ENCODE peak calls at places on chromosomes 11 and 22, in seven cellular contexts. One of them, this sample, is unnamed.

GRCh38 chr11:68998390-68998911 is 14.6 kb downstream of the MRGPRF start:
- DNase-seq in right atrium auricular region: no peak
- DNase-seq in K562: no peak
- DNase-seq in epithelial cell of esophagus: no peak
- DNase-seq in glutamatergic neuron: no peak
- DNase-seq in NB4: no peak
- DNase-seq in HFFc6: no peak
- DNase-seq in this sample: no peak

GRCh38 chr11:1812801-1813200 is 22.0 kb upstream of the SYT8 start:
- DNase-seq in right atrium auricular region: no peak
- DNase-seq in K562: no peak
- DNase-seq in epithelial cell of esophagus: no peak
- DNase-seq in glutamatergic neuron: no peak
- DNase-seq in NB4: no peak
- DNase-seq in HFFc6: no peak
- DNase-seq in this sample: no peak

GRCh38 chr11:128900468-128900867 is 9.3 kb downstream of the KCNJ5 start:
- DNase-seq in right atrium auricular region: no peak
- DNase-seq in K562: no peak
- DNase-seq in epithelial cell of esophagus: no peak
- DNase-seq in glutamatergic neuron: no peak
- DNase-seq in NB4: no peak
- DNase-seq in HFFc6: no peak
- DNase-seq in this sample: no peak

GRCh38 chr11:2698386-2699184 is 1.2 kb downstream of the KCNQ1OT1 start:
- DNase-seq in right atrium auricular region: no peak
- DNase-seq in K562: no peak
- DNase-seq in epithelial cell of esophagus: peak; percentile 4
- DNase-seq in glutamatergic neuron: no peak
- DNase-seq in NB4: no peak
- DNase-seq in HFFc6: no peak
- DNase-seq in this sample: no peak

GRCh38 chr11:94175545-94175944 is 46.9 kb downstream of the PANX1 start:
- DNase-seq in right atrium auricular region: no peak
- DNase-seq in K562: no peak
- DNase-seq in epithelial cell of esophagus: peak; percentile 70
- DNase-seq in glutamatergic neuron: no peak
- DNase-seq in NB4: no peak
- DNase-seq in HFFc6: peak; percentile 89
- DNase-seq in this sample: no peak

GRCh38 chr11:119964136-119965025 is 173.5 kb downstream of the TRIM29 start:
- DNase-seq in right atrium auricular region: no peak
- DNase-seq in K562: no peak
- DNase-seq in epithelial cell of esophagus: peak; percentile 10
- DNase-seq in glutamatergic neuron: no peak
- DNase-seq in NB4: no peak
- DNase-seq in HFFc6: no peak
- DNase-seq in this sample: no peak

GRCh38 chr11:6650104-6650503 is 5.5 kb downstream of the DCHS1 start:
- DNase-seq in right atrium auricular region: no peak
- DNase-seq in K562: no peak
- DNase-seq in epithelial cell of esophagus: no peak
- DNase-seq in glutamatergic neuron: no peak
- DNase-seq in NB4: no peak
- DNase-seq in HFFc6: no peak
- DNase-seq in this sample: no peak

GRCh38 chr22:36347094-36347493 is 40.7 kb downstream of the MYH9 start:
- DNase-seq in right atrium auricular region: no peak
- DNase-seq in K562: no peak
- DNase-seq in epithelial cell of esophagus: no peak
- DNase-seq in glutamatergic neuron: no peak
- DNase-seq in NB4: no peak
- DNase-seq in HFFc6: no peak
- DNase-seq in this sample: no peak

GRCh38 chr11:43503417-43503816 is 144.7 kb downstream of the TTC17 start:
- DNase-seq in right atrium auricular region: no peak
- DNase-seq in K562: no peak
- DNase-seq in epithelial cell of esophagus: peak; percentile 27
- DNase-seq in glutamatergic neuron: no peak
- DNase-seq in NB4: peak; percentile 11
- DNase-seq in HFFc6: no peak
- DNase-seq in this sample: no peak

GRCh38 chr22:29300807-29301601 is 5.4 kb upstream of the GAS2L1 start:
- DNase-seq in right atrium auricular region: no peak
- DNase-seq in K562: no peak
- DNase-seq in epithelial cell of esophagus: no peak
- DNase-seq in glutamatergic neuron: no peak
- DNase-seq in NB4: peak; percentile 27
- DNase-seq in HFFc6: no peak
- DNase-seq in this sample: no peak

GRCh38 chr11:68735626-68736025 is 15.7 kb downstream of the TESMIN start:
- DNase-seq in right atrium auricular region: no peak
- DNase-seq in K562: no peak
- DNase-seq in epithelial cell of esophagus: no peak
- DNase-seq in glutamatergic neuron: no peak
- DNase-seq in NB4: peak; percentile 75
- DNase-seq in HFFc6: no peak
- DNase-seq in this sample: no peak

GRCh38 chr11:93220078-93220477 is 22.3 kb upstream of the SLC36A4 start:
- DNase-seq in right atrium auricular region: no peak
- DNase-seq in K562: no peak
- DNase-seq in epithelial cell of esophagus: peak; percentile 9
- DNase-seq in glutamatergic neuron: no peak
- DNase-seq in NB4: no peak
- DNase-seq in HFFc6: no peak
- DNase-seq in this sample: no peak

GRCh38 chr11:33552756-33553155 is 147.9 kb downstream of the C11orf91 start:
- DNase-seq in right atrium auricular region: no peak
- DNase-seq in K562: no peak
- DNase-seq in epithelial cell of esophagus: peak; percentile 62
- DNase-seq in glutamatergic neuron: no peak
- DNase-seq in NB4: no peak
- DNase-seq in HFFc6: no peak
- DNase-seq in this sample: no peak

GRCh38 chr22:27720860-27721259 is 80.7 kb downstream of the MN1 start:
- DNase-seq in right atrium auricular region: no peak
- DNase-seq in K562: no peak
- DNase-seq in epithelial cell of esophagus: peak; percentile 27
- DNase-seq in glutamatergic neuron: no peak
- DNase-seq in NB4: no peak
- DNase-seq in HFFc6: no peak
- DNase-seq in this sample: no peak

GRCh38 chr22:27724706-27725105 is 76.8 kb downstream of the MN1 start:
- DNase-seq in right atrium auricular region: no peak
- DNase-seq in K562: no peak
- DNase-seq in epithelial cell of esophagus: no peak
- DNase-seq in glutamatergic neuron: no peak
- DNase-seq in NB4: no peak
- DNase-seq in HFFc6: no peak
- DNase-seq in this sample: no peak

GRCh38 chr22:27723708-27724107 is 77.8 kb downstream of the MN1 start:
- DNase-seq in right atrium auricular region: no peak
- DNase-seq in K562: peak; percentile 20
- DNase-seq in epithelial cell of esophagus: no peak
- DNase-seq in glutamatergic neuron: no peak
- DNase-seq in NB4: no peak
- DNase-seq in HFFc6: no peak
- DNase-seq in this sample: no peak

GRCh38 chr22:27724181-27724580 is 77.4 kb downstream of the MN1 start:
- DNase-seq in right atrium auricular region: no peak
- DNase-seq in K562: no peak
- DNase-seq in epithelial cell of esophagus: no peak
- DNase-seq in glutamatergic neuron: no peak
- DNase-seq in NB4: no peak
- DNase-seq in HFFc6: no peak
- DNase-seq in this sample: no peak

DNA sequence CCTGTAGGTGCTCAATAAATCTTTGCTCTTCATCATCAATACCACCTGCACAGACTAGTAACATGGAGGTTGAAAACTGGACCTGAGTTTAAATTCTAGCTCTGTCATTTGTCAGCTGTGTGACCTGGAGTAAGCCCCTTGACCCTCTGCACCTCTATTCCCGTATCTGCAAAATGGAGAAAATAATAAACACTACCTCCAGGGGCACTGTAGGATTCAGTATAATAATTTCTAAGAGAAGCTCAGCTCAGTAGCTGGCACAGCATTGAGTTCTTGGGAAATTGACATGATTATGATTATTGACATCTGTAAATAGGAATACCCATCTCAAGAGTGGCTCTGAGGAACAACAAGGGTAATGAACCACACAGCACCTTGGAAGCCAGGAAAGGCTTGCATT is 78.4 kb downstream of the MN1 start:
- DNase-seq in right atrium auricular region: no peak
- DNase-seq in K562: no peak
- DNase-seq in epithelial cell of esophagus: no peak
- DNase-seq in glutamatergic neuron: no peak
- DNase-seq in NB4: no peak
- DNase-seq in HFFc6: no peak
- DNase-seq in this sample: no peak
- TF ChIP-seq CTCF in right atrium auricular region: no peak
- TF ChIP-seq CTCF in K562: no peak
- TF ChIP-seq CTCF in epithelial cell of esophagus: peak; percentile 26
- TF ChIP-seq CTCF in glutamatergic neuron: no peak
- TF ChIP-seq CTCF in NB4: no peak
- TF ChIP-seq CTCF in HFFc6: peak; percentile 43
- TF ChIP-seq CTCF in this sample: no peak

GRCh38 chr11:117197516-117198456 is 1.4 kb upstream of the TAGLN start:
- DNase-seq in right atrium auricular region: no peak
- DNase-seq in K562: peak; percentile 50
- DNase-seq in epithelial cell of esophagus: peak; percentile 29
- DNase-seq in glutamatergic neuron: peak; percentile 66
- DNase-seq in NB4: no peak
- DNase-seq in HFFc6: no peak
- DNase-seq in this sample: peak; percentile 69
- TF ChIP-seq CTCF in right atrium auricular region: peak; percentile 44
- TF ChIP-seq CTCF in K562: peak; percentile 79
- TF ChIP-seq CTCF in epithelial cell of esophagus: peak; percentile 51
- TF ChIP-seq CTCF in glutamatergic neuron: peak; percentile 48
- TF ChIP-seq CTCF in NB4: peak; percentile 68
- TF ChIP-seq CTCF in HFFc6: peak; percentile 70
- TF ChIP-seq CTCF in this sample: peak; percentile 44

DNA sequence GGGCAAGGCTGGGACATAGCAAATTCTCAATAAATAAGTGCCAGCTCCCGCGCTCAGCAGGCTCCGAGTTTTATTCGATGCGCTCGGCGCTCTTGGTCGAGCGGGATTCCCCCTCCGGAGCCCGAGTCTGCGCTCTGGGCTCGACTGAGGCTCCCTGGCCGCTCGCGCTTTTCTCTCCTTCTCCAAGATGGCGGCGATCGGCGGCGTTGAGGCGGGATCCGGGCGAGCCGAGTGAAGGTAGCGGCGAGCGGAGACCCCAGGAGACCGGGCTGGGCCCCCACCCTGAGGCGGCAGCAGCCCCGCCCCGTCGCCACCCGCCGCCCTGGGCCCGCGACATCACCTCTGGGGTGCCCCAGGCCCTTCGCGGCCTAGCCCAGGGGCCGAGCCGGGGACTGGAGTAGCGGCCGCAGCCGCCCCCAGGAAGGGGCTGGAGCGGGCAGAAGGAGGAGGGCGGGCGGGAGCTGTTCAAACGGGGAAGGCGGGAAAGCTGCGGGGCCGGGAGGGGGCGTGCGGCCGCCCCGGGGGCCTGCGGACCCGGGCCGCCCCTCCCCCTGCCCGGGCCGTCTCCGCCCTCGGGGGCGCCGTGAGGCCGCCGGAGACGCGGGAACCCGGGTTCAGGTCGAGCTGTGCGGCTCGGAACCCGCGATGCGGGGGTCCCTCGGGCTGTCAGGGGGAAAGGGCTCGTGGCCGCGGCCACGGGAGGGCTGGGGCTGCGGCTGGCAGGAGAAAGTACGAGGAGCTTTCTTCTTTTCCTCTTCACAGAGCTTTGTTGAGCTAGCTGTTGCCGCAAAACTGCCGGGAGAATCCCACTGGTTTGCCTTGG is at the start of gene HMGXB4:
- DNase-seq in right atrium auricular region: peak; percentile 87
- DNase-seq in K562: peak; percentile 88
- DNase-seq in epithelial cell of esophagus: peak; percentile 90
- DNase-seq in glutamatergic neuron: peak; percentile 89
- DNase-seq in NB4: peak; percentile 91
- DNase-seq in HFFc6: peak; percentile 78
- DNase-seq in this sample: peak; percentile 84
- TF ChIP-seq CTCF in right atrium auricular region: no peak
- TF ChIP-seq CTCF in K562: no peak
- TF ChIP-seq CTCF in epithelial cell of esophagus: no peak
- TF ChIP-seq CTCF in glutamatergic neuron: no peak
- TF ChIP-seq CTCF in NB4: no peak
- TF ChIP-seq CTCF in HFFc6: peak; percentile 38
- TF ChIP-seq CTCF in this sample: no peak

GRCh38 chr11:126628450-126628789 is 272.9 kb downstream of the ST3GAL4 start:
- DNase-seq in right atrium auricular region: no peak
- DNase-seq in K562: no peak
- DNase-seq in epithelial cell of esophagus: no peak
- DNase-seq in glutamatergic neuron: no peak
- DNase-seq in NB4: no peak
- DNase-seq in HFFc6: no peak
- DNase-seq in this sample: no peak

GRCh38 chr11:126630893-126631292 is 275.4 kb downstream of the ST3GAL4 start:
- DNase-seq in right atrium auricular region: no peak
- DNase-seq in K562: no peak
- DNase-seq in epithelial cell of esophagus: no peak
- DNase-seq in glutamatergic neuron: no peak
- DNase-seq in NB4: no peak
- DNase-seq in HFFc6: no peak
- DNase-seq in this sample: no peak

GRCh38 chr11:126630488-126630887 is 275.0 kb downstream of the ST3GAL4 start:
- DNase-seq in right atrium auricular region: no peak
- DNase-seq in K562: no peak
- DNase-seq in epithelial cell of esophagus: no peak
- DNase-seq in glutamatergic neuron: no peak
- DNase-seq in NB4: no peak
- DNase-seq in HFFc6: no peak
- DNase-seq in this sample: no peak

GRCh38 chr11:126627376-126627775 is 271.9 kb downstream of the ST3GAL4 start:
- DNase-seq in right atrium auricular region: no peak
- DNase-seq in K562: no peak
- DNase-seq in epithelial cell of esophagus: no peak
- DNase-seq in glutamatergic neuron: no peak
- DNase-seq in NB4: no peak
- DNase-seq in HFFc6: no peak
- DNase-seq in this sample: no peak

DNA sequence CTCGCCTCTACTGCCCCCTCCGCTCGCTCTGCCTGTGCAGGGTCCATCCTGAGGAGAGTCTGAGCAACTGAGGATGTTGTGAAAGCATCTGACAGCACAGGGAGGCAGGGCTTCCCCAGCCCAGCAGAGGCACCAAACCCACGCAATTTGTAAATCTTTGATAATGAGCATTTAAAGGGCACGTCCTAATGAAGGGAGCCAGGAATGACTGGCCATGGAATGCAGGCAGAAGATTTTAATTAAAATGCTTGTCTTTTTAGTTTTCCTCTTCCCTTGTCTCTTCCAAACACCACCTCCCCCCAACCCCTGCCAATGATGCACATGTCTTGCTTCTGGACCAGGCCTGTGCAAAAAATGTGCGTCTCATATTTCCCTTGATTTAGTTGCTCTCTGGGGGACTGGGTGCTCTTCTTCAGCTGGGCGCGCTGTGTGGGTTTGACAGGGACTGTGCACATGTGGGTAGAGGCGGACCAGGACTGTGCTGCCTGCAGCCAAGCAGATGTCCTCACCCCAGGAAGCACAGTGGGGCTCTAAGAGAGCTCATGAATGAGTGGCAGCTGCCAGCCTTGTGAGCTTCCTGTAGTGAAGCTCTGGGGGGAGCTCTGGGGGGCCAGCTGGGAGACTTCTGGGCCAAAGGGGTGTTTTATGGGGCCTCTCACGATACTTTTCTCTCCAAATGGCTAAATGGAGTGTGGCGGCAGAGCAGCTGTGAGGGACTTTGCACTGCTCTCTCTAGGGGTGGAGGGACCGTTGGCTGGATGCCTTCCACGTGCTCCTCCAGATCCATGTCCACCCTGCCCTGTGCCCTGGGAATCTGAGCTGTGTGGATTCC is 273.5 kb downstream of the ST3GAL4 start:
- DNase-seq in right atrium auricular region: no peak
- DNase-seq in K562: no peak
- DNase-seq in epithelial cell of esophagus: no peak
- DNase-seq in glutamatergic neuron: peak; percentile 32
- DNase-seq in NB4: no peak
- DNase-seq in HFFc6: peak; percentile 83
- DNase-seq in this sample: no peak
- TF ChIP-seq CTCF in right atrium auricular region: no peak
- TF ChIP-seq CTCF in K562: no peak
- TF ChIP-seq CTCF in epithelial cell of esophagus: no peak
- TF ChIP-seq CTCF in glutamatergic neuron: no peak
- TF ChIP-seq CTCF in NB4: no peak
- TF ChIP-seq CTCF in HFFc6: peak; percentile 59
- TF ChIP-seq CTCF in this sample: no peak